ENCODE peak calls at places on chromosomes 11 and 22, in eight cellular contexts. D is left ventricle myocardium inferior; J is NCI-H526 treated with DMSO at 0.1 percent for 48 hours; W is endodermal cell; O is stimulated activated CD4-positive, alpha-beta T cell treated with anti-CD3 and anti-CD28 coated beads, Interleukin-4, amount 100 ng/mL, for 4 hours; E is activated effector memory CD4-positive, alpha-beta T cell treated with Interleukin-2 at 50 U/mL for 16 hours; C is iris pigment epithelial cell; B is H9. G is an unnamed sample.

GRCh38 chr22:24510694-24511625 is 15.8 kb downstream of the UPB1 start:
- DNase-seq in B (no peak), J (no peak), W (no peak), D (peak), E (no peak), O (no peak), C (peak), G (no peak)

GRCh38 chr22:45717787-45718186 is 46.2 kb downstream of the ATXN10 start:
- DNase-seq in E (no peak), D (no peak), O (no peak), C (peak), B (no peak), J (no peak), W (no peak), G (no peak)

GRCh38 chr22:25419247-25420113 is 145.0 kb upstream of the GRK3 start:
- DNase-seq in O (no peak), D (no peak), E (no peak), W (peak), C (peak), J (no peak), B (no peak), G (no peak)

GRCh38 chr11:78192911-78193341 is 4.2 kb downstream of the USP35 start:
- DNase-seq in D (no peak), O (peak), E (no peak), B (no peak), C (no peak), W (no peak), J (no peak), G (no peak)

GRCh38 chr11:126082251-126083109 is 19.8 kb upstream of the CDON start:
- DNase-seq in O (no peak), D (no peak), J (peak), C (no peak), B (peak), W (peak), E (no peak), G (no peak)

GRCh38 chr11:123973816-123974215 is 3.8 kb downstream of the OR10S1 start:
- DNase-seq in J (no peak), E (no peak), D (no peak), W (no peak), B (no peak), C (peak), O (no peak), G (no peak)

GRCh38 chr22:20868225-20868944 is 9.6 kb downstream of the SNAP29 start:
- DNase-seq in B (no peak), J (no peak), O (no peak), E (no peak), W (no peak), D (no peak), C (no peak), G (no peak)

GRCh38 chr11:126461096-126461440 is 105.6 kb downstream of the ST3GAL4 start:
- DNase-seq in O (no peak), B (no peak), J (no peak), C (no peak), E (no peak), W (no peak), D (no peak), G (no peak)

GRCh38 chr22:50481440-50482106 is at the start of gene ADM2:
- DNase-seq in O (peak), B (peak), W (peak), J (no peak), C (no peak), D (no peak), E (peak), G (no peak)

GRCh38 chr11:65014146-65014960 is at the start of gene ARL2:
- DNase-seq in D (no peak), C (peak), J (no peak), O (peak), E (no peak), W (no peak), B (peak), G (no peak)

GRCh38 chr11:11860103-11860979 is 18.6 kb downstream of the USP47 start:
- DNase-seq in B (no peak), J (no peak), O (no peak), E (no peak), W (no peak), D (no peak), C (peak), G (no peak)

GRCh38 chr22:30565341-30565740 is 9.1 kb downstream of the GAL3ST1 start:
- DNase-seq in J (no peak), B (no peak), E (no peak), O (no peak), C (peak), D (no peak), W (no peak), G (no peak)

GRCh38 chr11:75182652-75183051 is 31.7 kb downstream of the SLCO2B1 start:
- DNase-seq in W (no peak), D (peak), B (no peak), O (no peak), J (no peak), C (no peak), E (no peak), G (no peak)

GRCh38 chr11:65403607-65404121 is 17.2 kb downstream of the FRMD8 start:
- DNase-seq in W (no peak), D (no peak), O (no peak), E (no peak), J (no peak), C (no peak), B (no peak), G (no peak)

GRCh38 chr11:115674176-115674575 is 170.0 kb upstream of the CADM1 start:
- DNase-seq in E (no peak), D (no peak), W (peak), O (no peak), B (peak), J (no peak), C (no peak), G (no peak)

GRCh38 chr11:133064961-133065360 is 467.3 kb downstream of the OPCML start:
- DNase-seq in O (no peak), J (no peak), D (no peak), W (no peak), B (no peak), C (no peak), E (no peak), G (no peak)

GRCh38 chr11:101508370-101508769 is 75.4 kb downstream of the TRPC6 start:
- DNase-seq in B (no peak), J (no peak), C (no peak), D (no peak), O (no peak), E (no peak), W (no peak), G (no peak)

GRCh38 chr11:91209751-91210150 is 986.9 kb upstream of the CHORDC1 start:
- DNase-seq in O (no peak), J (no peak), E (no peak), C (no peak), D (no peak), W (no peak), B (no peak), G (no peak)

GRCh38 chr11:88552377-88553029 is 215.0 kb upstream of the CTSC start:
- DNase-seq in J (no peak), C (peak), E (peak), W (peak), O (peak), D (no peak), B (peak), G (no peak)

GRCh38 chr11:105443623-105444022 is 166.2 kb upstream of the GRIA4 start:
- DNase-seq in W (no peak), C (no peak), O (no peak), J (no peak), B (no peak), D (no peak), E (no peak), G (peak)

GRCh38 chr11:114346709-114347141 is 50.5 kb downstream of the NNMT start:
- DNase-seq in B (no peak), C (no peak), J (no peak), O (peak), E (no peak), W (no peak), D (no peak), G (no peak)

GRCh38 chr11:39724404-39724803 is 1735.0 kb downstream of the LRRC4C start:
- DNase-seq in W (no peak), J (no peak), O (no peak), B (no peak), E (no peak), D (no peak), C (no peak), G (no peak)

GRCh38 chr22:25668437-25668836 is 73.6 kb upstream of the MYO18B start:
- DNase-seq in B (no peak), D (no peak), J (no peak), O (no peak), C (peak), E (no peak), W (no peak), G (no peak)

GRCh38 chr11:69662021-69662698 is 13.0 kb downstream of the LTO1 start:
- DNase-seq in C (no peak), D (no peak), E (no peak), O (no peak), J (no peak), W (peak), B (peak), G (no peak)

GRCh38 chr11:120750647-120751419 is 239.3 kb downstream of the GRIK4 start:
- DNase-seq in B (no peak), E (no peak), C (no peak), J (no peak), O (no peak), D (no peak), W (no peak), G (no peak)

GRCh38 chr11:58625826-58626460 is 3.5 kb downstream of the CNTF start:
- DNase-seq in C (peak), O (no peak), E (no peak), W (no peak), D (no peak), B (no peak), J (no peak), G (no peak)

GRCh38 chr11:102794382-102794781 is 3.6 kb downstream of the MMP1 start:
- DNase-seq in E (no peak), W (peak), D (no peak), B (peak), O (no peak), J (no peak), C (peak), G (no peak)

GRCh38 chr22:31897842-31898241 is 46.5 kb upstream of the YWHAH start:
- DNase-seq in D (no peak), W (no peak), B (no peak), J (no peak), C (no peak), E (no peak), O (no peak), G (no peak)

GRCh38 chr11:7514099-7514725 is 413 bp downstream of the PPFIBP2 start:
- DNase-seq in D (peak), E (peak), O (no peak), C (no peak), W (no peak), J (peak), B (no peak), G (no peak)

GRCh38 chr11:33734441-33735165 is 1.6 kb downstream of the CD59 start:
- DNase-seq in J (peak), E (no peak), C (peak), D (no peak), O (no peak), W (no peak), B (no peak), G (no peak)

GRCh38 chr22:43554259-43554636 is 142.4 kb downstream of the MPPED1 start:
- DNase-seq in D (no peak), B (no peak), W (peak), J (no peak), E (no peak), C (no peak), O (no peak), G (peak)

GRCh38 chr11:2509481-2510001 is 64.7 kb downstream of the KCNQ1 start:
- DNase-seq in B (peak), J (no peak), W (no peak), C (no peak), D (peak), O (no peak), E (no peak), G (peak)

GRCh38 chr11:79243412-79244174 is 197.2 kb downstream of the TENM4 start:
- DNase-seq in W (no peak), C (no peak), E (no peak), B (no peak), O (no peak), D (no peak), J (no peak), G (no peak)

GRCh38 chr11:656866-657265 is 19.8 kb downstream of the DRD4 start:
- DNase-seq in D (no peak), O (no peak), B (no peak), C (no peak), W (no peak), E (no peak), J (no peak), G (no peak)

GRCh38 chr11:130249371-130249770 is 65.3 kb downstream of the ZBTB44 start:
- DNase-seq in J (no peak), O (no peak), E (no peak), B (no peak), W (no peak), D (no peak), C (no peak), G (no peak)

GRCh38 chr11:44754876-44755552 is 28.3 kb downstream of the TSPAN18 start:
- DNase-seq in C (no peak), J (no peak), W (peak), B (peak), O (no peak), D (no peak), E (no peak), G (no peak)

GRCh38 chr22:17348464-17349103 is 20.7 kb upstream of the CECR2 start:
- DNase-seq in E (no peak), O (no peak), B (no peak), C (no peak), W (no peak), D (no peak), J (no peak), G (no peak)

GRCh38 chr11:15893080-15893492 is 463.3 kb downstream of the SOX6 start:
- DNase-seq in B (no peak), O (no peak), W (no peak), C (peak), D (no peak), J (peak), E (no peak), G (no peak)

G was measured in osteocyte.